ENCODE peak calls at places on chromosomes 16 and 17, in eight cellular contexts. S is PC-9, F is transverse colon, I is tibial artery, T is A549, Z is pancreas, W is stomach, X is HCT116. Y is an unnamed sample. For H3K4me1, the result is how much of the 10 kb centered on the place peaks cover.

GRCh38 chr17:68326681-68327080 is 35.4 kb downstream of the ARSG start:
- DNase-seq in S (no peak), F (no peak), I (no peak), T (no peak), Z (no peak), W (no peak), X (no peak), Y (no peak)

GRCh38 chr16:89764711-89765201 is 43.4 kb downstream of the ZNF276 start:
- DNase-seq in S (no peak), F (peak), I (peak), T (no peak), Z (no peak), W (peak), X (no peak), Y (no peak)

GRCh38 chr17:5234645-5235576 is at the start of gene SCIMP:
- DNase-seq in S (no peak), F (peak), I (peak), T (no peak), Z (no peak), W (no peak), X (no peak), Y (no peak)

GRCh38 chr17:40605301-40605700 is 40.0 kb upstream of the CCR7 start:
- DNase-seq in S (no peak), F (no peak), I (no peak), T (no peak), Z (no peak), W (no peak), X (no peak), Y (no peak)

GRCh38 chr16:22313141-22313781 is 16.1 kb downstream of the POLR3E start:
- DNase-seq in S (no peak), F (no peak), I (peak), T (no peak), Z (no peak), W (peak), X (no peak), Y (no peak)

GRCh38 chr16:51734220-51734619 is 583.1 kb upstream of the SALL1 start:
- DNase-seq in S (no peak), F (no peak), I (no peak), T (no peak), Z (no peak), W (no peak), X (no peak), Y (no peak)

GRCh38 chr17:81890447-81891302 is 711 bp downstream of the ALYREF start:
- DNase-seq in S (no peak), F (no peak), I (no peak), T (no peak), Z (no peak), W (no peak), X (no peak), Y (no peak)

GRCh38 chr16:3783516-3783915 is 66.2 kb upstream of the TRAP1 start:
- DNase-seq in S (no peak), F (no peak), I (no peak), T (no peak), Z (no peak), W (no peak), X (no peak), Y (no peak)

GRCh38 chr16:81492965-81493754 is 48.6 kb downstream of the CMIP start:
- DNase-seq in S (peak), F (no peak), I (no peak), T (no peak), Z (no peak), W (no peak), X (peak), Y (no peak)

GRCh38 chr16:56669005-56669839 is at the start of gene MT1H:
- DNase-seq in S (no peak), F (peak), I (no peak), T (no peak), Z (peak), W (peak), X (no peak), Y (no peak)

GRCh38 chr16:9077001-9077809 is 14.2 kb upstream of the HAPSTR1 start:
- DNase-seq in S (peak), F (no peak), I (no peak), T (no peak), Z (no peak), W (no peak), X (peak), Y (no peak)

GRCh38 chr17:42077770-42078169 is 20.5 kb downstream of the ZNF385C start:
- DNase-seq in S (no peak), F (no peak), I (no peak), T (no peak), Z (no peak), W (no peak), X (no peak), Y (no peak)

GRCh38 chr17:27854163-27854562 is 39.0 kb downstream of the LYRM9 start:
- DNase-seq in S (no peak), F (no peak), I (no peak), T (no peak), Z (no peak), W (no peak), X (no peak), Y (no peak)

GRCh38 chr16:55283776-55284717 is 40.0 kb upstream of the IRX6 start:
- DNase-seq in S (no peak), F (no peak), I (no peak), T (no peak), Z (no peak), W (no peak), X (no peak), Y (no peak)

GRCh38 chr16:85037050-85037410 is 9.4 kb downstream of the KIAA0513 start:
- DNase-seq in S (peak), F (no peak), I (no peak), T (no peak), Z (peak), W (no peak), X (peak), Y (no peak)

GRCh38 chr17:2396568-2397246 is 4.2 kb downstream of the MNT start:
- DNase-seq in S (peak), F (peak), I (peak), T (peak), Z (peak), W (peak), X (peak), Y (peak)

GRCh38 chr17:10429416-10430045 is 7.8 kb upstream of the MYH8 start:
- DNase-seq in S (no peak), F (no peak), I (no peak), T (no peak), Z (no peak), W (no peak), X (no peak), Y (no peak)

GRCh38 chr16:73232555-73233422 is 184.9 kb upstream of the ZFHX3 start:
- DNase-seq in S (no peak), F (peak), I (no peak), T (peak), Z (peak), W (no peak), X (peak), Y (peak)

GRCh38 chr16:30407794-30408534 is 558 bp downstream of the ZNF771 start:
- DNase-seq in S (no peak), F (no peak), I (no peak), T (no peak), Z (no peak), W (no peak), X (no peak), Y (no peak)

GRCh38 chr16:15035163-15035729 is 20.6 kb downstream of the NTAN1 start:
- DNase-seq in S (no peak), F (no peak), I (no peak), T (no peak), Z (no peak), W (no peak), X (no peak), Y (no peak)

GRCh38 chr17:15029469-15029868 is 235.7 kb downstream of the PMP22 start:
- DNase-seq in S (no peak), F (no peak), I (no peak), T (no peak), Z (no peak), W (no peak), X (no peak), Y (no peak)
- TF ChIP-seq CTCF in S (no peak), F (no peak), I (no peak), T (no peak), Z (no peak), W (no peak), X (peak), Y (no peak)

DNA sequence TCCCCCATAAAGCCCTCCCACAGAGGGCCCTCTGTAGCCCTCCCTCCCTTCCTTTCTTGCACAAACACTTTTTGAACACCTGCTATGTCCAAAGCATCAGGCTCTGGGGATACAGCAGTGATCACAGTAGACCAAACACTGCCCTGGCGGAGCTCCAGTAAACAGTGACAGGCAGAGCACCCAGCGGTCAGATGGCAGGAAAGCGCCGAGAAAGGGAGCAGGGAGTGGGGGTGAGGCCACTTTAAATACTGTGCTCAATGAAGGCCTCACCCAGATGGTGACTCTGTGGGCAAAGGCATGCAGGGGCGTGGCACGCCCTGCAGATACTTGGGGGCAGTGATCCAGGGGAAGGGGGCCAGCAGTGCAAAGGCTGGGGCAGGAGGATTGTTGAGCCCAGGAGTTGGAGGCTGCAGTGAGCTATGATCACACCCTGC is 7.6 kb downstream of the PRR29 start:
- DNase-seq in S (peak), F (peak), I (no peak), T (peak), Z (no peak), W (peak), X (no peak), Y (no peak)
- H3K4me1 ChIP-seq in S (half or more), F (under half), I (under half), T (under half), Z (under half), W (under half), X (under half), Y (under half)

GRCh38 chr17:60315650-60316049 is 76.3 kb downstream of the USP32 start:
- DNase-seq in S (no peak), F (no peak), I (no peak), T (no peak), Z (no peak), W (no peak), X (no peak), Y (no peak)
- TF ChIP-seq CTCF in S (no peak), F (no peak), I (no peak), T (peak), Z (no peak), W (no peak), X (peak), Y (no peak)

GRCh38 chr17:75850928-75851692 is 4.0 kb downstream of the WBP2 start:
- DNase-seq in S (no peak), F (no peak), I (no peak), T (no peak), Z (no peak), W (no peak), X (no peak), Y (no peak)
- H3K4me1 ChIP-seq in S (under half), F (under half), I (half or more), T (under half), Z (under half), W (half or more), X (under half), Y (under half)

DNA sequence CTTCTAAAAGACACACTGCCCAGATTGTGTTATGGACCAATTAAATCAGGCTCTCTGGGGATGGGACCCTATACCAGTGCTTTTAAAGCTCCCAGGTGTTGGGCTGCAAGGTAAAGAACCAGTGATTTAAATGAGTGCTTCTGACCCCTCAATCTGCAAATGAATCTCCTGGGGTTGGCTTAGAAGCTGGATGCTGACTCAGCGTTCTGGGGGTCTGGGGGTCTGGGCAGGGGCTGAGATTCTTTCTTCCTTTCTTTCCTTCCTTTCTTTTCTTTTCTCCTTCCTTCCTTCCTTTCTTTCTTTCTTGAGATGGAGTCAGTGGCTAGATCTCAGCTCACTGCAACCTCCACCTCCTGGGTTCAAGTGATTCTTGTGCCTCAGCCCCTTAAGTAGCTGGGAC is 2.0 kb upstream of the TVP23A start:
- DNase-seq in S (no peak), F (no peak), I (no peak), T (no peak), Z (no peak), W (no peak), X (no peak), Y (no peak)
- TF ChIP-seq CTCF in S (no peak), F (no peak), I (no peak), T (no peak), Z (no peak), W (no peak), X (no peak), Y (no peak)

GRCh38 chr16:53950677-53951076 is 246.7 kb downstream of the FTO start:
- DNase-seq in S (no peak), F (no peak), I (no peak), T (no peak), Z (no peak), W (no peak), X (no peak), Y (no peak)
- H3K4me1 ChIP-seq in S (under half), F (under half), I (under half), T (under half), Z (under half), W (under half), X (under half), Y (under half)

GRCh38 chr16:4874686-4875085 is 27.4 kb downstream of the UBN1 start:
- DNase-seq in S (no peak), F (no peak), I (no peak), T (no peak), Z (no peak), W (no peak), X (no peak), Y (no peak)
- TF ChIP-seq CTCF in S (no peak), F (no peak), I (no peak), T (no peak), Z (no peak), W (no peak), X (no peak), Y (no peak)